ENCODE peak calls at places on chromosome 1, in five cellular contexts. H is psoas muscle, U is suprapubic skin, Q is ovary, E is neural progenitor cell. W is an unnamed sample.

GRCh38 chr1:42743302-42744029 is 3.4 kb upstream of the CLDN19 start:
- DNase-seq in H (peak; percentile 27), U (no peak), Q (no peak), E (no peak), W (no peak)

GRCh38 chr1:67874501-67875111 is 41.3 kb upstream of the GNG12 start:
- DNase-seq in H (no peak), U (no peak), Q (no peak), E (no peak), W (no peak)

GRCh38 chr1:164774819-164775654 is 216.1 kb downstream of the PBX1 start:
- DNase-seq in H (no peak), U (no peak), Q (no peak), E (peak; percentile 61), W (no peak)

GRCh38 chr1:8943516-8943896 is 2.2 kb upstream of the CA6 start:
- DNase-seq in H (no peak), U (no peak), Q (no peak), E (peak; percentile 69), W (no peak)

GRCh38 chr1:89725016-89725380 is 92.1 kb downstream of the LRRC8C start:
- DNase-seq in H (no peak), U (no peak), Q (no peak), E (no peak), W (no peak)

GRCh38 chr1:87450615-87451209 is 122.0 kb downstream of the LMO4 start:
- DNase-seq in H (no peak), U (no peak), Q (no peak), E (peak; percentile 36), W (no peak)

GRCh38 chr1:31750858-31751638 is 13.1 kb downstream of the ADGRB2 start:
- DNase-seq in H (no peak), U (no peak), Q (no peak), E (no peak), W (no peak)

GRCh38 chr1:74731399-74732052 is 1.3 kb downstream of the CRYZ start:
- DNase-seq in H (no peak), U (no peak), Q (no peak), E (no peak), W (no peak)

GRCh38 chr1:42456754-42457089 is 379 bp downstream of the PPCS start:
- DNase-seq in H (no peak), U (peak; percentile 71), Q (peak; percentile 35), E (no peak), W (peak; percentile 66)

GRCh38 chr1:20964540-20965484 is 177.7 kb upstream of the HP1BP3 start:
- DNase-seq in H (no peak), U (no peak), Q (no peak), E (no peak), W (no peak)

GRCh38 chr1:24179251-24179895 is 7.7 kb downstream of the IFNLR1 start:
- DNase-seq in H (no peak), U (peak; percentile 24), Q (no peak), E (no peak), W (no peak)

GRCh38 chr1:65425697-65426096 is 5.2 kb downstream of the LEPR start:
- DNase-seq in H (no peak), U (no peak), Q (no peak), E (peak; percentile 18), W (no peak)

GRCh38 chr1:156241926-156242325 is at the start of gene BGLAP:
- DNase-seq in H (peak; percentile 35), U (no peak), Q (no peak), E (no peak), W (no peak)

GRCh38 chr1:41400235-41400634 is 39.0 kb downstream of the FOXO6 start:
- DNase-seq in H (no peak), U (no peak), Q (no peak), E (no peak), W (no peak)

GRCh38 chr1:42319128-42319851 is 15.7 kb downstream of the FOXJ3 start:
- DNase-seq in H (no peak), U (no peak), Q (no peak), E (no peak), W (no peak)

GRCh38 chr1:230891984-230892383 is 23.7 kb upstream of the C1orf198 start:
- DNase-seq in H (no peak), U (no peak), Q (no peak), E (no peak), W (no peak)

GRCh38 chr1:20112279-20113000 is 6.9 kb downstream of the PLA2G2D start:
- DNase-seq in H (no peak), U (peak; percentile 29), Q (no peak), E (no peak), W (no peak)

GRCh38 chr1:203325004-203325417 is 19.7 kb downstream of the BTG2 start:
- DNase-seq in H (no peak), U (no peak), Q (no peak), E (peak; percentile 85), W (no peak)

GRCh38 chr1:35642472-35642955 is 1.2 kb upstream of the PSMB2 start:
- DNase-seq in H (no peak), U (no peak), Q (no peak), E (no peak), W (no peak)

GRCh38 chr1:109306832-109307362 is at the start of gene MYBPHL:
- DNase-seq in H (no peak), U (no peak), Q (no peak), E (peak; percentile 27), W (no peak)

GRCh38 chr1:181258971-181259745 is 170.7 kb downstream of the IER5 start:
- DNase-seq in H (no peak), U (no peak), Q (no peak), E (no peak), W (no peak)

GRCh38 chr1:183284086-183284485 is 98.0 kb downstream of the LAMC2 start:
- DNase-seq in H (no peak), U (no peak), Q (no peak), E (no peak), W (no peak)

GRCh38 chr1:156124557-156125483 is 10.3 kb downstream of the LMNA start:
- DNase-seq in H (peak; percentile 74), U (peak; percentile 88), Q (no peak), E (no peak), W (no peak)

GRCh38 chr1:66764994-66765578 is 12.8 kb downstream of the DYNLT5 start:
- DNase-seq in H (no peak), U (no peak), Q (no peak), E (peak; percentile 37), W (no peak)

GRCh38 chr1:228014235-228014930 is 7.6 kb downstream of the WNT3A start:
- DNase-seq in H (peak; percentile 51), U (peak; percentile 56), Q (no peak), E (no peak), W (no peak)

GRCh38 chr1:170075186-170075585 is 691 bp upstream of the KIFAP3 start:
- DNase-seq in H (no peak), U (no peak), Q (peak; percentile 15), E (no peak), W (no peak)

GRCh38 chr1:63847308-63847910 is 73.6 kb downstream of the ROR1 start:
- DNase-seq in H (no peak), U (no peak), Q (no peak), E (no peak), W (no peak)

GRCh38 chr1:226351709-226352108 is 42.7 kb upstream of the LIN9 start:
- DNase-seq in H (no peak), U (no peak), Q (no peak), E (no peak), W (no peak)

GRCh38 chr1:31954607-31955283 is 16.6 kb upstream of the PTP4A2 start:
- DNase-seq in H (peak; percentile 93), U (peak; percentile 93), Q (peak; percentile 93), E (peak; percentile 42), W (no peak)

GRCh38 chr1:27554777-27555699 is 48.9 kb downstream of the AHDC1 start:
- DNase-seq in H (peak; percentile 67), U (no peak), Q (peak; percentile 54), E (no peak), W (no peak)

GRCh38 chr1:27554293-27554692 is 49.7 kb downstream of the AHDC1 start:
- DNase-seq in H (no peak), U (no peak), Q (no peak), E (no peak), W (no peak)

GRCh38 chr1:27556435-27556780 is 47.5 kb downstream of the AHDC1 start:
- DNase-seq in H (no peak), U (no peak), Q (no peak), E (no peak), W (no peak)

GRCh38 chr1:27556781-27557595 is 47.0 kb downstream of the AHDC1 start:
- DNase-seq in H (peak; percentile 96), U (peak; percentile 97), Q (peak; percentile 96), E (peak; percentile 88), W (peak; percentile 45)

GRCh38 chr1:27555700-27556424 is 48.1 kb downstream of the AHDC1 start:
- DNase-seq in H (peak; percentile 74), U (no peak), Q (peak; percentile 76), E (no peak), W (no peak)
- H3K27ac ChIP-seq in H (peak overlapping the region; percentile 90), U (peak overlapping the region; percentile 82), Q (peak overlapping the region; percentile 15), E (no peak overlapping the region), W (peak overlapping the region; percentile 80)

DNA sequence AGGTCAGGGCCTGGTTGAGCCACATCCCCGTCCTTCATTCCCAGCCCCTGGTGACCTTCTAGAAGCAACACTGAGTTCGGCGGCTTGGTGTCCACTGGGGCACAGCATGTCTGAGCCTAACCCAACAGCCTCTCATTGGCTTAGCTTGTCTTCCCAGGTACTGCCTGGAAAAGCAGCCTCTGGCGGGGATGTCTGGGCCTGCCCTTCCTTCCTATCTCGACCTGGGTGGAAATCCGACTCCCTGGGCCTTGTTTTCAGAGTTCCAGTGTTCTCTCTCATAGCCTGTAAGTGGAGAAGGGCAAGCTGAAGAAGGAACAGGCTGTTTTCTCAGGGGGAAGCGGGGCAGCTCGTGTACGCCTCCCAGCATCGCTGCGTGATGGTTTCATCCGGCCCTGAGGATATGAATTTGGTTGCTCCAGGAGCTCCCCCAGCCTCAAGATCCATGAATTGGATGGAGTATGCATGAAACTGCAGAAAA is 116.4 kb upstream of the IRF2BP2 start:
- DNase-seq in H (peak; percentile 81), U (peak; percentile 67), Q (peak; percentile 47), E (peak; percentile 42), W (no peak)
- H3K4me3 ChIP-seq in H (no peak overlapping the region), U (no peak overlapping the region), Q (no peak overlapping the region), E (no peak overlapping the region), W (no peak overlapping the region)

GRCh38 chr1:57131257-57131656 is 165.4 kb upstream of the C8B start:
- DNase-seq in H (no peak), U (no peak), Q (no peak), E (no peak), W (no peak)
- H3K27ac ChIP-seq in H (no peak overlapping the region), U (no peak overlapping the region), Q (no peak overlapping the region), E (no peak overlapping the region), W (no peak overlapping the region)

DNA sequence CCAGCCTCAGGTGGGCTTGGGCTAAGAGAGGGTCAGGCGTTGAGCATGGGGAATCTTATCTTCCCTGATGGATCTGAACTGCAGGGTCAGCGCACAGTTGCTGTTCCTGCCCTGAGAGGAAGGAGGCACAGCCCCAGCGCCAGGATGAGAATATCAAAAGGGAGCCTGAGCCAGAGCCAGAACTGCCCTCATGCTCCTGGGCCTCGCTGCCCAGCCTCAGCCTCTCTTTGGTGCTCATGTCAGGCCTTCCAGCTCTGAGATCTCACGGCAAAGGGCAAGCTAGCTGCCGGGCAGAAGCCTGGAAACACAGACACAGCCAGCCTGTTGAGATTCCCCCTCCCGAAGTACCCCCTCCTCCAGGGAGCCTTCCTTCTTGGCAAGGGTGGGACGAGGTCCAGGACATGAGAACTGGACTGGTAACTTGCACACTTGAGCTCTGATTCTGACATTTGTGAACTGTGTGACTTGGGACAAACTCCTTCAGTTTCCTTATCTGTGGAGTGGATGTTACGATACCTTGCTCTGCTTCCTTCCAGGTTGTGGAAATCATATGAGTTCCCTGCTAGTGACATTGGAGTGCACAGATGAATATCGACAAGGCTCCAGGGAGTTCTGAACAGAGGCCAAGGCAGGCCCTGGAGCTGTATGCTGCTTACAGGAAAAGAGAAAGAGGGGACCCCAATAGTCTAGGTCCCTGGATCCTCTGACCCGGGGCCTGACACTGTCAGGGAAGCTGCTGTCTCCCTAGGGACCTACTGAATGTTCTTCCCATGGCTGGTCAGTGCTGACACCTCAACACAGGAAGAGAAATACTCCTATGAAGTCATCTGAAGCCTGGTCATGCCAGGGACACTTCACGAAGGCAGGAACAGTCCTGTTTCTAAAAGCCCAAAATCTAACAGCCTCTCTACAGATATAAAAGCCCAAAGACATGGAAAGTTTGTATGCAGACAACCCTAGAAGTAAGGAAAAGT is 1.4 kb upstream of the LAD1 start:
- DNase-seq in H (no peak), U (no peak), Q (no peak), E (no peak), W (no peak)
- H3K4me3 ChIP-seq in H (no peak overlapping the region), U (peak overlapping the region; percentile 52), Q (no peak overlapping the region), E (no peak overlapping the region), W (no peak overlapping the region)

W was measured in dorsolateral prefrontal cortex.